ENCODE peak calls at places on chromosomes 5 and 9, in five cellular contexts. V is upper lobe of right lung, M is A549, X is WERI-Rb-1, A is tibial artery. B is an unnamed sample. For H3K9me3, the result is how much of the 10 kb centered on the place peaks cover.

GRCh38 chr9:27870404-27870803 is 297.1 kb upstream of the C9orf72 start:
- DNase-seq in A (no peak), M (no peak), X (no peak), V (no peak), B (no peak)

GRCh38 chr5:63145167-63145566 is 566.5 kb downstream of the LRRC70 start:
- DNase-seq in V (no peak), X (no peak), A (peak), M (no peak), B (no peak)

GRCh38 chr5:103441523-103441922 is 121.1 kb downstream of the NUDT12 start:
- DNase-seq in A (no peak), M (peak), X (peak), V (no peak), B (peak)

GRCh38 chr5:119019431-119020348 is 31.3 kb upstream of the DTWD2 start:
- DNase-seq in A (no peak), V (no peak), X (no peak), M (no peak), B (no peak)

GRCh38 chr5:95595289-95595931 is 24.5 kb upstream of the GPR150 start:
- DNase-seq in X (no peak), V (no peak), M (no peak), A (no peak), B (no peak)

GRCh38 chr5:164184158-164184557 is 678.7 kb downstream of the MAT2B start:
- DNase-seq in A (no peak), M (no peak), X (no peak), V (no peak), B (no peak)

GRCh38 chr9:37956904-37957663 is 53.2 kb upstream of the SLC25A51 start:
- DNase-seq in A (no peak), V (peak), M (no peak), X (no peak), B (no peak)

GRCh38 chr9:125407974-125408900 is 146.6 kb downstream of the GAPVD1 start:
- DNase-seq in V (peak), X (peak), M (peak), A (peak), B (peak)

GRCh38 chr5:90932052-90932699 is 373.6 kb downstream of the ADGRV1 start:
- DNase-seq in A (peak), M (peak), X (peak), V (no peak), B (peak)

GRCh38 chr5:135553688-135554462 is 18.1 kb upstream of the NEUROG1 start:
- DNase-seq in V (no peak), X (peak), A (no peak), M (peak), B (peak)

GRCh38 chr5:148511832-148512347 is 128.1 kb downstream of the FBXO38 start:
- DNase-seq in X (no peak), V (no peak), M (no peak), A (no peak), B (no peak)

GRCh38 chr5:125865166-125865815 is 557.9 kb upstream of the GRAMD2B start:
- DNase-seq in M (no peak), X (no peak), A (no peak), V (no peak), B (no peak)

GRCh38 chr5:144102361-144102760 is 68.1 kb downstream of the YIPF5 start:
- DNase-seq in A (no peak), M (no peak), X (no peak), V (no peak), B (no peak)

GRCh38 chr9:78982849-78983248 is 588.9 kb upstream of the TLE4 start:
- DNase-seq in M (no peak), A (no peak), X (no peak), V (no peak), B (no peak)

GRCh38 chr5:32044904-32045303 is 129.2 kb downstream of the GOLPH3 start:
- DNase-seq in A (no peak), X (no peak), V (no peak), M (peak), B (no peak)

GRCh38 chr5:58887721-58888409 is 305.0 kb downstream of the RAB3C start:
- DNase-seq in V (no peak), X (no peak), A (peak), M (no peak), B (no peak)

GRCh38 chr9:117644607-117645244 is 59.5 kb upstream of the TLR4 start:
- DNase-seq in V (peak), M (peak), X (peak), A (peak), B (peak)

GRCh38 chr9:99129091-99129490 is 24.2 kb downstream of the TGFBR1 start:
- DNase-seq in A (no peak), X (no peak), M (no peak), V (no peak), B (no peak)

GRCh38 chr5:157521704-157522029 is 53.9 kb downstream of the ADAM19 start:
- DNase-seq in M (no peak), A (no peak), V (no peak), X (no peak), B (no peak)

GRCh38 chr5:18010053-18010452 is 375.8 kb downstream of the TAF11L14 start:
- DNase-seq in M (peak), V (no peak), A (no peak), X (no peak), B (peak)

GRCh38 chr5:160119905-160120266 is 636 bp upstream of the PWWP2A start:
- DNase-seq in A (no peak), X (no peak), V (no peak), M (no peak), B (no peak)

GRCh38 chr5:160118349-160119141 is 705 bp downstream of the PWWP2A start:
- DNase-seq in X (peak), M (peak), A (peak), V (peak), B (peak)

GRCh38 chr5:160116991-160117390 is 2.3 kb downstream of the PWWP2A start:
- DNase-seq in V (no peak), X (no peak), A (no peak), M (no peak), B (no peak)

DNA sequence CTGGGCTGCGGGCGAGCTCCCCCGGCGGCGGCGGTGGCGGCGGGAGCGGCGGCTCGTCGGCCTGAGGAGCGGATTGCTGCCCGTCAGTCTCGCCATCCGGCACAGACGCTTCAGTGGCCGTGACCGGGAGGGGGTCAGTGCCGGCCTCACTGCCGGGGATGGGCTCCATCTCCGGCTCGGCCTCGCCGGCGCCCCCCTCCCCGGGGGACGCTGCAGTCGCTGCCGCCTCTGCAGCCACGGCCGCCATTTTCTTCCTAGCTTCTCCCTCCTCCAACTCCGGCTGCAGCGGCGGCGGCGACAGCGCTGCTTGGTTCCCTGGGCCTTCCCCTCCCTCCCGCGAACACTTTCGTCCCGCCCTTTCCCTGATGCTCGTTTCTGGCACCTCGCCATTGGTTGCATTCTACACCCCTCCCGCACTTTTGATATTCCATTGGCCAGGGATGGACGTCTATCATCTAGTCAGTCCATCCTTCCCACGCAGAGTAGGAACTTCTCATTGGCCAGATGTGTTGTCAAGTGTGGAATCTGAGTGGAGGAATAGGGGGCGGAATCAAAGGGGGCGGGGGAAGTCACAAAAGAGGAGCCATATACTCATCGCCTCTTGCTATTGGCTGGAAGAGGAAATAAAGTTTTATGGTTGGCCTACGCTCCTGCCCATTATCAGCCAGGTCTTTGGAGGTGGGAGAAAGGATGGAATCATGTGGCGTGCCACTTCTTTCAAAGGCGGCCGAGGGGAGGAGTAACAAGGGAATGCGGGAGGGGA is at the start of gene PWWP2A:
- DNase-seq in A (peak), M (peak), V (peak), X (peak), B (peak)
- TF ChIP-seq CTCF in A (no peak), M (no peak), V (no peak), X (no peak), B (peak)

GRCh38 chr9:21966140-21966851 is 27.9 kb downstream of the CDKN2A start:
- DNase-seq in X (no peak), V (no peak), A (no peak), M (no peak), B (no peak)
- H3K9me3 ChIP-seq in X (under half), V (under half), A (under half), M (under half), B (under half)

GRCh38 chr9:97237311-97237786 is 70.1 kb upstream of the CCDC180 start:
- DNase-seq in V (no peak), A (no peak), M (no peak), X (no peak), B (no peak)
- H3K4me3 ChIP-seq in V (peak), A (peak), M (peak), X (no peak), B (no peak)

GRCh38 chr9:20563917-20564316 is 58.4 kb downstream of the MLLT3 start:
- DNase-seq in M (no peak), X (no peak), V (no peak), A (no peak), B (no peak)
- TF ChIP-seq CTCF in M (no peak), X (no peak), V (no peak), A (no peak), B (no peak)

GRCh38 chr5:106392766-106393165 is 1278.0 kb downstream of the EFNA5 start:
- DNase-seq in X (no peak), V (no peak), A (no peak), M (no peak), B (no peak)
- H3K9me3 ChIP-seq in X (under half), V (under half), A (under half), M (under half), B (under half)

GRCh38 chr5:177510567-177511053 is 984 bp upstream of the DOK3 start:
- DNase-seq in V (peak), A (no peak), X (no peak), M (no peak), B (no peak)

GRCh38 chr5:177513500-177513899 is 3.3 kb downstream of the DDX41 start:
- DNase-seq in V (no peak), A (no peak), X (no peak), M (no peak), B (no peak)

GRCh38 chr5:177512736-177513380 is 3.2 kb upstream of the DOK3 start:
- DNase-seq in X (no peak), A (no peak), M (no peak), V (no peak), B (no peak)

GRCh38 chr5:177511181-177511580 is 1.6 kb upstream of the DOK3 start:
- DNase-seq in M (no peak), A (no peak), V (no peak), X (no peak), B (no peak)

GRCh38 chr5:177511796-177512675 is 2.4 kb upstream of the DOK3 start:
- DNase-seq in A (no peak), V (no peak), M (no peak), X (no peak), B (no peak)
- H3K4me3 ChIP-seq in A (no peak), V (no peak), M (no peak), X (no peak), B (no peak)